ENCODE peak calls at places on chromosomes 5 and 9, in eight cellular contexts. D is hepatocyte, R is GM23248, A is GM23338, E is neural progenitor cell, B is HCT116, U is PC-3, J is MM.1S. C is an unnamed sample.

GRCh38 chr5:132098151-132098594 is 24.6 kb downstream of the CSF2 start:
- DNase-seq in B (no peak), R (peak), D (no peak), U (no peak), A (no peak), J (no peak), E (no peak), C (no peak)

GRCh38 chr5:113806250-113806649 is 292.8 kb downstream of the YTHDC2 start:
- DNase-seq in B (no peak), R (peak), E (peak), A (peak), J (no peak), D (no peak), U (peak), C (no peak)

GRCh38 chr5:95842955-95843544 is 20.5 kb upstream of the GLRX start:
- DNase-seq in E (peak), A (peak), U (peak), R (peak), J (peak), D (peak), B (no peak), C (peak)

GRCh38 chr5:54991446-54991845 is 6.1 kb upstream of the ESM1 start:
- DNase-seq in D (no peak), J (no peak), A (peak), U (no peak), E (no peak), B (no peak), R (peak), C (no peak)

GRCh38 chr5:132510076-132510475 is 19.5 kb upstream of the IRF1 start:
- DNase-seq in J (no peak), B (no peak), D (no peak), E (no peak), A (no peak), R (peak), U (peak), C (no peak)

GRCh38 chr5:108101816-108102215 is 280.1 kb downstream of the FBXL17 start:
- DNase-seq in D (no peak), R (no peak), B (no peak), E (peak), A (no peak), U (no peak), J (no peak), C (no peak)

GRCh38 chr5:77645995-77646639 is 7.6 kb upstream of the OTP start:
- DNase-seq in B (no peak), D (no peak), U (no peak), R (no peak), J (no peak), A (no peak), E (no peak), C (no peak)

GRCh38 chr5:58466939-58467338 is 7.1 kb upstream of the PLK2 start:
- DNase-seq in B (no peak), D (peak), J (peak), A (peak), R (peak), E (peak), U (peak), C (no peak)

GRCh38 chr5:113487411-113487778 is 858 bp downstream of the MCC start:
- DNase-seq in E (peak), J (no peak), R (peak), A (peak), D (peak), B (peak), U (peak), C (no peak)

DNA sequence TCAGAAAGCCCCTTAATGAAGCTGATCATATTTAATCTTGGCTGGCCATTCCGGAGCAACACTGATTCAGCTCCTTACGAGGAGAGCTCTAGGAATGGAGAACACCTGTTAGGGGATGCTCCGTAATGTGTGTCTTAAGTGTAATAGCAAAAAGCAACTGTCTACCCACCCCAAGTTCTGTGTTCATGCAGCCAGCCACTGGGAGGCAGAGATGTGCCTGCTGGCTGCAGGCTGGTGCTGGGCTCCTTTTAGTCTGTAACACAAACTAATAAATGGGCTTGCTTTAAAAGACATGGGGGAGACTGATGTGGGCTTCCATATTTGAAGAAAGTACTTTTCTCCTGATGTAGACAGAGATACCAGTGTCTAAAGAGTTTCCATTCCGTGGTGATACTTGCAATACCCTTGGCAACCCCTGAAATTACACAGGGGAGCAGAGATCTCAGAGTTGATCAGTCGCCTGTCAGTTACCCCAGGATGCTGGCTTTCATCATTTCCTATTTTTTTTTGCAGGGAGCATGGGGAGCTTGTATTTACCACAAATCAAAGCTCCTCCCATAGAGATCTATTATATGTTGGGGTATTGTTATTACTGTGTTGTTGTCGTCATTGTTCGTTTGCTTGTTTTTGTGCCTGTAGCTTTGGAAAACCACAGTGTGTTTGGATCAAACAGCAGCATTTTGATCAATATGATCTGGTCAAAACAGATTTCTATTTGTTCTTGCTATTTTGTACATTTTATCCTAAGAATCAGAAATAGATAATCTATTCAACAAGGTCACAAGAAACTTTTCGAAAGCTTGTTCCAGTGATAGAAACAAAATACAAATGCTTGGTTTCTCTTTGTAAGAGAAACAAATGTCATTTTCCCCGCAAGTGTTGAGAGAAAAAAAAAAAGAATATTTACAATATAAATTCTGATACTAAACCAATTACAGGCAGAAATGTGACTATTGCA is 65.8 kb downstream of the MTX3 start:
- DNase-seq in U (peak), D (no peak), E (peak), R (peak), A (peak), B (no peak), J (peak), C (peak)
- TF ChIP-seq EZH2phosphoT487 in U (no peak), D (no peak), E (no peak), R (no peak), A (no peak), B (no peak), J (no peak), C (no peak)

DNA sequence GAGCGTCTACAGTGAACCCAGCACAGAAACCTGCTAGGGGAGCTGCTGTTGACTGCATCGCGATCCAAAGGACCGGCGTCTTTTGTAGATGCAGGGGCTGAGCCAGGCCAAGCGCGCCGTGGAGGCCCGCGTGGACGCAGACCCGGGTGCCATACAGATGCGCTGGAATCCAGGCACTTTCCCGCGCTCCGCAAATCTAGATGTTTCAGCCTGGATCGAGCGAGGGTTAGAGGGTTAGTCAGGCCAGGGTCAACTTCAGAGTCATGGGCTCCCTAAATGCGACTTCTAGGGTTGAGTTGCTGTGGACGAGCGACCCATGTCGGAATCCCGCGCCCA is 941 bp upstream of the TCF7 start:
- DNase-seq in U (no peak), D (no peak), B (no peak), E (no peak), A (no peak), J (no peak), R (no peak), C (no peak)
- H3K4me3 ChIP-seq in U (no peak), D (no peak), B (no peak), E (peak), A (peak), J (no peak), R (no peak), C (no peak)

GRCh38 chr9:97518909-97519307 is 17.4 kb downstream of the TMOD1 start:
- DNase-seq in R (peak), D (peak), A (no peak), U (peak), J (no peak), B (no peak), E (no peak), C (no peak)
- TF ChIP-seq EZH2phosphoT487 in R (no peak), D (no peak), A (no peak), U (no peak), J (no peak), B (no peak), E (no peak), C (no peak)

GRCh38 chr9:4594994-4595393 is 67.1 kb upstream of the PLPP6 start:
- DNase-seq in J (no peak), A (no peak), D (no peak), U (no peak), B (no peak), R (no peak), E (no peak), C (no peak)
- H3K4me3 ChIP-seq in J (no peak), A (no peak), D (no peak), U (no peak), B (no peak), R (no peak), E (no peak), C (no peak)

GRCh38 chr5:147431586-147431985 is 78.3 kb downstream of the DPYSL3 start:
- DNase-seq in E (no peak), D (no peak), R (no peak), J (no peak), A (no peak), U (no peak), B (no peak), C (no peak)
- TF ChIP-seq EZH2phosphoT487 in E (no peak), D (no peak), R (no peak), J (no peak), A (no peak), U (no peak), B (no peak), C (no peak)

DNA sequence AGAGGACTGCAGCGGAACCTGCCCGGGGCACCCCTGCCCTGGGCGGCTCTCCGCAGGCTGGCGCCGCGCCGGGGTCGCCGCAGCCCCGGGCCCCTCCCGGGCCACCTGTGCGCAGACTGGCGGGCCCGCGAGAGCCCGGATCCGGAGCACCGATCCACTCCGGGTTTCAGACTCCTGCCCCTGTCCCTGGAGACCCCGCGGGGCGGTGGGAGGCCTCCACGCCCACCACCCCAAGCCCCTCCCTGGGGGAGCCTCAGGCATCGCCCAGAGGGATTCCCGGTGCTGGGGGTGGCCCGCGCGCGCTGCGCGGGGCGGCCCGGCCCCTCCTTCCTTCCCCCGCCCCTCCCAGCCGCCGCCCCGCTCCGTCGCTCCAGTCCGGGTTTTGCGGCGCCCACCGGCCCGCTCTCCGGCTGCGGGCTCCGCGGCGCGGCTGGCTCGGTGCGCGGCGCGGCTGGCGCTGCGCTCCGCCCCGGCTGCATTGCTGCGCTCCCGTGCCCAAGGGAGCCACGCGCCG is at the start of gene UNC5A:
- DNase-seq in J (no peak), B (peak), A (peak), D (peak), E (peak), U (peak), R (no peak), C (peak)
- H3K4me3 ChIP-seq in J (no peak), B (peak), A (peak), D (peak), E (peak), U (peak), R (peak), C (peak)

DNA sequence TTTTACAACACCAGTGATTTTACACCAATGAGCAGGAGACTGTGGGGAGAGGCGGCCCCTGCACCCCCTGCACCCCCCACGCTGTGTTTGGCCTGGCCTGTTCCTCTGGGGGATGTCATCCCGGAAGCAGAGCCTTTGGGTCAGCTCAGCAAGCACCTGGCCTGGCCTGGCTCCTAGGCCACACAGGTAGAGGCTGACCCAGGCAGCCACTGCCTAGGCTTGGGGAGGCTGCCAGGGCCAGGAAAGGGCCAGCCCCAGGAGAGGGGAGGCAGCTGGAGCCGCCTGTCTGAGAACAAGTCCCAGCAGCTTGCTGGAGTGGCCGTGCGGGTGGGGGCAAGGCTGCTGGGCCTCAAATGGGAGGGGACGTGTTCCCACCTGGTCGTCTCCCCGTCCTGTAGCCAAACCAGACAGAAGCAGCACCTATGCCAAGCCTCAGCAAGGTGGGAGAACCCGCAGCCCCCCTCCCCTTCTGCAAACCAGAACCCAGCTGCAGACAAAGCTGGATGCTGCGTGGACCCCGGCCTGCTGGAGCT is 46.9 kb downstream of the DBH start:
- DNase-seq in R (no peak), A (no peak), D (no peak), E (no peak), J (no peak), B (no peak), U (no peak), C (no peak)
- TF ChIP-seq EZH2phosphoT487 in R (no peak), A (no peak), D (no peak), E (no peak), J (no peak), B (no peak), U (no peak), C (no peak)

DNA sequence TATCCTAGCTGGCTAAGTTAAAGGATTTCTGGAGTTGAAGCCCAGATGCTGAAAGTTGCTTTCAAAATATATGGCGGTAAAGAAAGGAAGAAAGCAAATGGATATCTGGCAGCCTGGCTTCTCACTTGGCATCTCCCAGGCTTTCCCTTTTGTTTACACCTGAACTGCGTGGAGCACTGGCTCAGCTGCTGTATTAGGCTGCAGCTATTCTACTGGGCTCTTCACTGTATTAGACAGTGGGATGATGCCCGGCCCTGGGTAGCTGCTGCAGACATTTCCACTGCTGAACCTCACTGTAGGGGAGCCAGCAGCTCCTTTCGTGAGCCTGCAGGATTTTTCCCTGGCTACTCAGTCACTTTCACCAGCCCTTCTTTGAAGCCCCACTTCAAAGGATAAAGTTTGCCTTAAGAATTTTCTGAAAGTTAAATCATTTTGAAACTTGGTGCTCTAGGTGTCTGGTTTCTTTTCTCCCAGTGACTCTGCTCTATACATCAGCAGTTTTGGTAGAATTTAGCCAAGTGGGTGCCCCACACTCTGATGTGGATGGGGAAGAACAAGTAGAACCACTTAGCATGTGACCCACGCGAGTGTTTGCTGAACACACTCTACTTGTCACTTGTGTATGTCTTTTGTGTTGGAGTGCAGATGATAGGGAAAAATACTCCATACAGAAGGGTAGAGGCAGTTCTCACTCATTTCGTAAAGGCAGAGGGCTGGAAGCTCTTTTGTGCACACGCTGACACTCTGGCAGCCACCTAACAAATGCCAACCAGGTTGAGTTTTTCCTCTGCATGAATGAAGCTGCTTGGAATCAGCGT is 49.9 kb downstream of the C9orf152 start:
- DNase-seq in R (no peak), U (no peak), A (peak), B (no peak), E (no peak), J (peak), D (no peak), C (no peak)
- H3K4me3 ChIP-seq in R (no peak), U (no peak), A (peak), B (no peak), E (no peak), J (peak), D (no peak), C (no peak)

GRCh38 chr9:21833090-21833801 is 30.8 kb downstream of the MTAP start:
- DNase-seq in D (no peak), B (no peak), U (no peak), J (no peak), R (no peak), E (no peak), A (no peak), C (peak)
- TF ChIP-seq EZH2phosphoT487 in D (no peak), B (no peak), U (no peak), J (no peak), R (no peak), E (no peak), A (no peak), C (no peak)

C was measured in OCI-LY7.